ENCODE peak calls at places on chromosomes 12 and 14, in nine cellular contexts. One of them, this sample, is unnamed. For H3K4me1, the result is how much of the 10 kb centered on the place peaks cover.

GRCh38 chr14:99201351-99202073 is 70.5 kb downstream of the BCL11B start:
- DNase-seq in H1: no peak
- DNase-seq in breast epithelium: no peak
- DNase-seq in stomach: no peak
- DNase-seq in HepG2: no peak
- DNase-seq in endothelial cell of umbilical vein: no peak
- DNase-seq in transverse colon: no peak
- DNase-seq in Panc1: no peak
- DNase-seq in K562: no peak
- DNase-seq in this sample: no peak

GRCh38 chr12:79674629-79675028 is 16.1 kb downstream of the PAWR start:
- DNase-seq in H1: no peak
- DNase-seq in breast epithelium: no peak
- DNase-seq in stomach: no peak
- DNase-seq in HepG2: no peak
- DNase-seq in endothelial cell of umbilical vein: no peak
- DNase-seq in transverse colon: no peak
- DNase-seq in Panc1: no peak
- DNase-seq in K562: no peak
- DNase-seq in this sample: no peak

GRCh38 chr12:105920161-105920684 is 218.5 kb downstream of the NUAK1 start:
- DNase-seq in H1: no peak
- DNase-seq in breast epithelium: peak
- DNase-seq in stomach: no peak
- DNase-seq in HepG2: no peak
- DNase-seq in endothelial cell of umbilical vein: peak
- DNase-seq in transverse colon: no peak
- DNase-seq in Panc1: no peak
- DNase-seq in K562: no peak
- DNase-seq in this sample: no peak

GRCh38 chr14:37595809-37596595 is 573 bp downstream of the TTC6 start:
- DNase-seq in H1: no peak
- DNase-seq in breast epithelium: peak
- DNase-seq in stomach: peak
- DNase-seq in HepG2: peak
- DNase-seq in endothelial cell of umbilical vein: no peak
- DNase-seq in transverse colon: peak
- DNase-seq in Panc1: no peak
- DNase-seq in K562: peak
- DNase-seq in this sample: no peak

GRCh38 chr14:90795744-90796143 is 20.5 kb downstream of the TTC7B start:
- DNase-seq in H1: no peak
- DNase-seq in breast epithelium: no peak
- DNase-seq in stomach: no peak
- DNase-seq in HepG2: no peak
- DNase-seq in endothelial cell of umbilical vein: peak
- DNase-seq in transverse colon: no peak
- DNase-seq in Panc1: peak
- DNase-seq in K562: no peak
- DNase-seq in this sample: no peak

GRCh38 chr12:120183211-120183631 is 11.3 kb downstream of the GCN1 start:
- DNase-seq in H1: no peak
- DNase-seq in breast epithelium: no peak
- DNase-seq in stomach: no peak
- DNase-seq in HepG2: no peak
- DNase-seq in endothelial cell of umbilical vein: no peak
- DNase-seq in transverse colon: no peak
- DNase-seq in Panc1: no peak
- DNase-seq in K562: no peak
- DNase-seq in this sample: no peak

GRCh38 chr14:90780519-90780918 is 35.7 kb downstream of the TTC7B start:
- DNase-seq in H1: no peak
- DNase-seq in breast epithelium: no peak
- DNase-seq in stomach: no peak
- DNase-seq in HepG2: no peak
- DNase-seq in endothelial cell of umbilical vein: no peak
- DNase-seq in transverse colon: no peak
- DNase-seq in Panc1: no peak
- DNase-seq in K562: no peak
- DNase-seq in this sample: peak

GRCh38 chr12:128531153-128531552 is 264.2 kb downstream of the TMEM132C start:
- DNase-seq in H1: no peak
- DNase-seq in breast epithelium: no peak
- DNase-seq in stomach: no peak
- DNase-seq in HepG2: no peak
- DNase-seq in endothelial cell of umbilical vein: no peak
- DNase-seq in transverse colon: no peak
- DNase-seq in Panc1: no peak
- DNase-seq in K562: no peak
- DNase-seq in this sample: no peak

GRCh38 chr12:82789674-82790073 is 103.0 kb downstream of the TMTC2 start:
- DNase-seq in H1: no peak
- DNase-seq in breast epithelium: no peak
- DNase-seq in stomach: no peak
- DNase-seq in HepG2: no peak
- DNase-seq in endothelial cell of umbilical vein: no peak
- DNase-seq in transverse colon: no peak
- DNase-seq in Panc1: no peak
- DNase-seq in K562: no peak
- DNase-seq in this sample: no peak

GRCh38 chr14:41607119-41607785 is 576 bp downstream of the LRFN5 start:
- DNase-seq in H1: no peak
- DNase-seq in breast epithelium: no peak
- DNase-seq in stomach: no peak
- DNase-seq in HepG2: no peak
- DNase-seq in endothelial cell of umbilical vein: no peak
- DNase-seq in transverse colon: no peak
- DNase-seq in Panc1: no peak
- DNase-seq in K562: no peak
- DNase-seq in this sample: no peak

GRCh38 chr14:76497550-76498484 is 121.9 kb downstream of the ESRRB start:
- DNase-seq in H1: no peak
- DNase-seq in breast epithelium: no peak
- DNase-seq in stomach: no peak
- DNase-seq in HepG2: no peak
- DNase-seq in endothelial cell of umbilical vein: no peak
- DNase-seq in transverse colon: no peak
- DNase-seq in Panc1: no peak
- DNase-seq in K562: peak
- DNase-seq in this sample: peak

GRCh38 chr12:89783321-89784060 is 74.9 kb upstream of the ATP2B1 start:
- DNase-seq in H1: no peak
- DNase-seq in breast epithelium: no peak
- DNase-seq in stomach: no peak
- DNase-seq in HepG2: no peak
- DNase-seq in endothelial cell of umbilical vein: peak
- DNase-seq in transverse colon: no peak
- DNase-seq in Panc1: no peak
- DNase-seq in K562: no peak
- DNase-seq in this sample: no peak

GRCh38 chr12:67068773-67069450 is 200.2 kb upstream of the CAND1 start:
- DNase-seq in H1: peak
- DNase-seq in breast epithelium: no peak
- DNase-seq in stomach: peak
- DNase-seq in HepG2: peak
- DNase-seq in endothelial cell of umbilical vein: peak
- DNase-seq in transverse colon: peak
- DNase-seq in Panc1: no peak
- DNase-seq in K562: peak
- DNase-seq in this sample: peak

DNA sequence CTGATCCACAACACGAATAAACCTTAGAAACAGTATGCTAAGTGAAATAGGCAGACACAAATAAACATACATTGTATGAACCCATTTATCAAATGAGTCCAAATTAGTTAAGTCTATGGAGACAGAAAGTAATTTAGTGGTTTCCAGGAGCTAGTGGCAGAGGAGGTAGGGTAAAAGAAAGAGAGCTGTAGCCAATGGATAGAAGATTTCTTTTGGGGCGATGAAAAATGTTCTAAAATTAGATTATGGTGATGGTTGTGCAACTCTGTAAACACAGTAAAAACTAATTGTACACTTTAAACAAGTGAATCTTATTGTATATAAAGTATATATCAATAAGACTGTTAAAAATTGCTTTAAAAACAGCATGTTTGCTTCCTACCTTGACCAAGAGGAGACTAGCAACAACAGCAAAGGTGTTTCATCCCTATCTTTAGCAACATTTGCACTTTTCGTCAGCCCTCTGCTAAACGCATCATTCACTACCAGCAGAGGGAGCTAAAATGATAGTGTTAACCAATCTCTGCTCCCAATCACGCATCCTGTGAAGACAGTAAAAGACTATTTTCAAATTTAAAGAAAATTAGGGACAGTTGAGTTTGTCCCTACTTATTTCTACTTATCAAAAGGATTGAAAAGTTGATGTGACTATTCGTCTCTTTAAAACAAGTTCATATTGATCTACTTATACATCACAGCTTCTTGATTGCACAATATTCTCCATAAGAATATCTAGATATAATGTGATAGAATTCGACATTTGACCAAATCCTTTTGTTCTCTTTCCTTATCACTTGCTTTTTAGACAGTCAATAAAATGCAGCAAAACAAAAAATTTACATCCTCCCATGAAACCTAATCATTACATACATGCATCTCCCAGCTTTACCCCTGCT is 24.0 kb upstream of the LGR5 start:
- DNase-seq in H1: no peak
- DNase-seq in breast epithelium: no peak
- DNase-seq in stomach: no peak
- DNase-seq in HepG2: peak
- DNase-seq in endothelial cell of umbilical vein: peak
- DNase-seq in transverse colon: peak
- DNase-seq in Panc1: peak
- DNase-seq in K562: peak
- DNase-seq in this sample: no peak
- H3K4me1 ChIP-seq in H1: under half
- H3K4me1 ChIP-seq in breast epithelium: under half
- H3K4me1 ChIP-seq in stomach: under half
- H3K4me1 ChIP-seq in HepG2: under half
- H3K4me1 ChIP-seq in endothelial cell of umbilical vein: under half
- H3K4me1 ChIP-seq in transverse colon: under half
- H3K4me1 ChIP-seq in Panc1: under half
- H3K4me1 ChIP-seq in K562: under half
- H3K4me1 ChIP-seq in this sample: under half

GRCh38 chr14:95527392-95528002 is 7.4 kb upstream of the GLRX5 start:
- DNase-seq in H1: no peak
- DNase-seq in breast epithelium: no peak
- DNase-seq in stomach: peak
- DNase-seq in HepG2: peak
- DNase-seq in endothelial cell of umbilical vein: no peak
- DNase-seq in transverse colon: peak
- DNase-seq in Panc1: no peak
- DNase-seq in K562: no peak
- DNase-seq in this sample: no peak
- TF ChIP-seq POLR2AphosphoS5 in H1: no peak
- TF ChIP-seq POLR2AphosphoS5 in breast epithelium: no peak
- TF ChIP-seq POLR2AphosphoS5 in stomach: no peak
- TF ChIP-seq POLR2AphosphoS5 in HepG2: no peak
- TF ChIP-seq POLR2AphosphoS5 in endothelial cell of umbilical vein: no peak
- TF ChIP-seq POLR2AphosphoS5 in transverse colon: no peak
- TF ChIP-seq POLR2AphosphoS5 in Panc1: no peak
- TF ChIP-seq POLR2AphosphoS5 in K562: no peak
- TF ChIP-seq POLR2AphosphoS5 in this sample: no peak

DNA sequence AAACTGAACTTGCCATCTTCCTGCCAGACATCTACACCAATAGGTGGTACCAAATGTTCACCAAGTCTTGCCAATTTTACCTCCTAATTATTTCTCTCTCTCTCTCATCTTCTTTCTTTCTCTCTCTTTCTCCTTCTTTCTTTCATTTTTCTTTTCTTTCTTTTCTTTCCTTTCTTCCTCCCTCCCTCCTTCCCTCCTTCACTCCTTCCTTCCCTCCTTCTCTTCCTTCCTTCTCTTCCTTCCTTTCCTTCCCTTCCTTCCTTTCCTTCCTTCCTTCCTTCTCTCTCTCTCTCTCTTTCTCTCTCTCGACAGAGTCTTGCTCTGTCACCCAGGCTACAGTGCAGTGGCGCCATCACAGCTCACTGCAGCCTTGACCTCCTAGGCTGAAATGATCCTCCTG is 55.4 kb upstream of the PSMA6 start:
- DNase-seq in H1: no peak
- DNase-seq in breast epithelium: no peak
- DNase-seq in stomach: no peak
- DNase-seq in HepG2: no peak
- DNase-seq in endothelial cell of umbilical vein: no peak
- DNase-seq in transverse colon: no peak
- DNase-seq in Panc1: no peak
- DNase-seq in K562: no peak
- DNase-seq in this sample: no peak
- H3K4me1 ChIP-seq in H1: under half
- H3K4me1 ChIP-seq in breast epithelium: under half
- H3K4me1 ChIP-seq in stomach: under half
- H3K4me1 ChIP-seq in HepG2: under half
- H3K4me1 ChIP-seq in endothelial cell of umbilical vein: under half
- H3K4me1 ChIP-seq in transverse colon: under half
- H3K4me1 ChIP-seq in Panc1: under half
- H3K4me1 ChIP-seq in K562: under half
- H3K4me1 ChIP-seq in this sample: under half

GRCh38 chr14:104966261-104967143 is 11.7 kb downstream of the AHNAK2 start:
- DNase-seq in H1: no peak
- DNase-seq in breast epithelium: no peak
- DNase-seq in stomach: no peak
- DNase-seq in HepG2: no peak
- DNase-seq in endothelial cell of umbilical vein: no peak
- DNase-seq in transverse colon: no peak
- DNase-seq in Panc1: no peak
- DNase-seq in K562: no peak
- DNase-seq in this sample: peak

GRCh38 chr14:104968541-104969401 is 9.4 kb downstream of the AHNAK2 start:
- DNase-seq in H1: no peak
- DNase-seq in breast epithelium: peak
- DNase-seq in stomach: no peak
- DNase-seq in HepG2: no peak
- DNase-seq in endothelial cell of umbilical vein: peak
- DNase-seq in transverse colon: no peak
- DNase-seq in Panc1: no peak
- DNase-seq in K562: no peak
- DNase-seq in this sample: peak

GRCh38 chr14:104967414-104968152 is 10.6 kb downstream of the AHNAK2 start:
- DNase-seq in H1: no peak
- DNase-seq in breast epithelium: no peak
- DNase-seq in stomach: peak
- DNase-seq in HepG2: no peak
- DNase-seq in endothelial cell of umbilical vein: peak
- DNase-seq in transverse colon: no peak
- DNase-seq in Panc1: no peak
- DNase-seq in K562: no peak
- DNase-seq in this sample: peak

GRCh38 chr14:104967144-104967413 is 11.1 kb downstream of the AHNAK2 start:
- DNase-seq in H1: no peak
- DNase-seq in breast epithelium: no peak
- DNase-seq in stomach: no peak
- DNase-seq in HepG2: no peak
- DNase-seq in endothelial cell of umbilical vein: no peak
- DNase-seq in transverse colon: no peak
- DNase-seq in Panc1: no peak
- DNase-seq in K562: no peak
- DNase-seq in this sample: peak

DNA sequence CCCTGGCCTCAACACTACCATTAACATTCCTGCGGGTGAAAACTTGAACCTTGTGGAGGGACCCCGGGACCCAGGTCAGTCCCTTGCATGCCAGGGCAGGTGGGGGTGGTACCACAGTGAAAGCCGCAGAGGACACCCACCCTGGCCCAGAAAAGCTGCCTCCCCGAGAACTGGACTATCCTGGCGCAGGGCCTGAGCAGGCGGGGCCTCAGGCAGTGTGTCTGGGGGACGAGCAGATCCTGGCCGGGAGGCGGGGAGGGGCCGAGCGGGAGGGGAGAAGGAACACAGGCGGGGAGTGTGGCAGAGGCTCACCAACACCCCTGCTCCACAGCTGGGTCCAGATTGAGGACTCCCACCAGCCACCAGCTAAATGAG is 10.0 kb downstream of the AHNAK2 start:
- DNase-seq in H1: no peak
- DNase-seq in breast epithelium: peak
- DNase-seq in stomach: peak
- DNase-seq in HepG2: no peak
- DNase-seq in endothelial cell of umbilical vein: peak
- DNase-seq in transverse colon: peak
- DNase-seq in Panc1: no peak
- DNase-seq in K562: no peak
- DNase-seq in this sample: peak
- TF ChIP-seq POLR2AphosphoS5 in H1: no peak
- TF ChIP-seq POLR2AphosphoS5 in breast epithelium: no peak
- TF ChIP-seq POLR2AphosphoS5 in stomach: no peak
- TF ChIP-seq POLR2AphosphoS5 in HepG2: no peak
- TF ChIP-seq POLR2AphosphoS5 in endothelial cell of umbilical vein: no peak
- TF ChIP-seq POLR2AphosphoS5 in transverse colon: peak
- TF ChIP-seq POLR2AphosphoS5 in Panc1: peak
- TF ChIP-seq POLR2AphosphoS5 in K562: no peak
- TF ChIP-seq POLR2AphosphoS5 in this sample: no peak

This sample was measured in spleen.